ENCODE peak calls at places on chromosomes 2 and 18, in four cellular contexts. H is GM12878, N is heart left ventricle, O is stomach. R is an unnamed sample.

GRCh38 chr2:73293534-73294171 is at the start of gene EGR4:
- DNase-seq in H (peak), N (peak), O (peak), R (peak)

GRCh38 chr2:205959528-205959927 is 126.4 kb downstream of the INO80D start:
- DNase-seq in H (no peak), N (no peak), O (no peak), R (no peak)

GRCh38 chr18:39909706-39910105 is 2045.3 kb upstream of the PIK3C3 start:
- DNase-seq in H (no peak), N (no peak), O (no peak), R (no peak)

GRCh38 chr2:173830169-173830568 is 135.0 kb downstream of the SP3 start:
- DNase-seq in H (no peak), N (no peak), O (no peak), R (no peak)

GRCh38 chr2:17959833-17960232 is 81.4 kb downstream of the KCNS3 start:
- DNase-seq in H (no peak), N (no peak), O (no peak), R (no peak)

GRCh38 chr2:226979004-226979403 is 143.2 kb downstream of the RHBDD1 start:
- DNase-seq in H (no peak), N (no peak), O (no peak), R (no peak)

GRCh38 chr2:174577967-174578589 is 19.5 kb downstream of the WIPF1 start:
- DNase-seq in H (no peak), N (no peak), O (no peak), R (no peak)

GRCh38 chr2:241443486-241444223 is 64.7 kb downstream of the STK25 start:
- DNase-seq in H (peak), N (peak), O (peak), R (no peak)

GRCh38 chr18:52667388-52667787 is 327.4 kb downstream of the DCC start:
- DNase-seq in H (no peak), N (no peak), O (no peak), R (no peak)

GRCh38 chr2:102101097-102101843 is 41.3 kb upstream of the IL1R1 start:
- DNase-seq in H (no peak), N (no peak), O (no peak), R (no peak)

GRCh38 chr2:230795856-230796255 is 68.9 kb upstream of the ITM2C start:
- DNase-seq in H (no peak), N (no peak), O (no peak), R (no peak)

GRCh38 chr2:120861576-120862191 is 126.0 kb downstream of the GLI2 start:
- DNase-seq in H (no peak), N (no peak), O (no peak), R (no peak)

GRCh38 chr2:97868986-97869721 is 126.6 kb downstream of the TMEM131 start:
- DNase-seq in H (no peak), N (peak), O (no peak), R (peak)
- TF ChIP-seq POLR2A in H (no peak), N (peak), O (no peak), R (peak)

DNA sequence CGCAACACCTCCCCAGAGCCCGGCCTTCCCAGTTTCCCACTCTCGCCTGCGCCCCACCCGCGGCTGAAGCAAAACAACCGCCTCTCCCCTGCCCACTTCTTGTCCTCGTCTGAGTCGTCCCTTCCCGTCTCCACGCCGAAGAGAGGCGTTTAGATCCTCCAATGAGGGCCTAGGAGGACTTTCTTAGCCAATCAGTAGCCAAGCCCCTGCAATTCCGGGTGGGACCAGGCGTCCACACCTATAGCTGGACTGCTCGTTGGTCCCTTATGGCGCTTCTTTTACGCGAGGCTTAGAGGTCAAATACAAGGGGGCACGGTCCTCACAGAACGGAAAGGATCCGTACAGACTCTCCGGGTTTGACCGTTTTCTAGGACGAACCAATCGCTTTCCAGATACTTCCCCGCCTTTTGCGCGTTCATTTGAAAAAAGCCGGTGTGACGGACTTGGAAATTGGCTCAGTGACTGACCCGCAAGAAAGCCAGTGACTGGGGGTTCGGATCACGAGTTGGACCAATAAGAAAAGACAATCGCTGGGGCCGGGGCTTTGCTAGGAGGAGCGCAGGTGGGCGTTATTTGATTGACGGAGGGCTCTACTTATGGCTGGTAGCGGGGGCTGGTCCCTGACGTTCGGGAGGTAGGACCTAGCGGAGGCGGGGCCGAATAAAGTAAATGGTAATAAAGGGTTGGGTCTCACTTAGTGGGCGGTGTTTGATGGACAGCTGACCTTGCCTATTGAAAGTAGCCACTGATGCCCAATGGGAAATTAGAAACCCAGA is 579 bp upstream of the PPM1B start:
- DNase-seq in H (peak), N (peak), O (peak), R (peak)
- TF ChIP-seq POLR2A in H (peak), N (peak), O (no peak), R (peak)

GRCh38 chr2:144242311-144242710 is 277.6 kb downstream of the ZEB2 start:
- DNase-seq in H (no peak), N (no peak), O (no peak), R (no peak)

GRCh38 chr2:144239726-144240125 is 280.2 kb downstream of the ZEB2 start:
- DNase-seq in H (no peak), N (no peak), O (no peak), R (no peak)

GRCh38 chr2:144239306-144239705 is 280.6 kb downstream of the ZEB2 start:
- DNase-seq in H (no peak), N (no peak), O (no peak), R (no peak)

GRCh38 chr2:144241801-144242200 is 278.1 kb downstream of the ZEB2 start:
- DNase-seq in H (no peak), N (no peak), O (no peak), R (no peak)

GRCh38 chr2:144240656-144241339 is 279.1 kb downstream of the ZEB2 start:
- DNase-seq in H (peak), N (no peak), O (no peak), R (no peak)
- TF ChIP-seq POLR2A in H (no peak), N (no peak), O (no peak), R (no peak)

GRCh38 chr2:97662895-97663625 is 784 bp downstream of the ACTR1B start:
- DNase-seq in H (peak), N (peak), O (peak), R (peak)
- TF ChIP-seq POLR2A in H (peak), N (no peak), O (no peak), R (peak)

GRCh38 chr2:47194410-47194809 is 39.3 kb upstream of the STPG4 start:
- DNase-seq in H (no peak), N (no peak), O (no peak), R (no peak)

GRCh38 chr2:47193607-47194006 is 38.5 kb upstream of the STPG4 start:
- DNase-seq in H (no peak), N (no peak), O (no peak), R (no peak)

GRCh38 chr2:47187124-47187523 is 32.0 kb upstream of the STPG4 start:
- DNase-seq in H (no peak), N (no peak), O (no peak), R (no peak)

GRCh38 chr2:47190188-47190818 is 35.2 kb upstream of the STPG4 start:
- DNase-seq in H (no peak), N (no peak), O (no peak), R (no peak)

GRCh38 chr2:47189635-47190034 is 34.5 kb upstream of the STPG4 start:
- DNase-seq in H (no peak), N (no peak), O (no peak), R (no peak)
- TF ChIP-seq POLR2A in H (no peak), N (no peak), O (no peak), R (no peak)

DNA sequence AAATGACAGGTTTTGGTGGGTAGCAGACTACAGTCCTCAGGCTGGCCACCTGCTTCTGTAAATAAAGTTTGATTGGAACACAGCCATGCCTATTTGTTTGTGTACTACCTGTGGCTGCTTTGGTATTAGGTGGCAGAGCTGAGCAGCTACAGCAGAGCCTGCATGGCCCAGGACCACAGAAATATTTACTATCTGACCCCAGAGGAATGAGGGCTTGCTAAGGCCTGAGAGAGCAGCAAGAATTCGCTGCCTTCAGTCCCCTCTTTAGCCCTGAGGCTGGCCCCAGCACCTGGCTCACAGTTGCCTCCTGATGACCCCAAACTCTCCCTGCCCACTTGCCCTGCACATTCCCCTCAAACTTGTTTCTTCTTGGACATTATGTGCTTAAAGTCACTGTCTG is 32.5 kb downstream of the POLR1A start:
- DNase-seq in H (no peak), N (no peak), O (no peak), R (no peak)
- TF ChIP-seq POLR2A in H (no peak), N (no peak), O (no peak), R (no peak)

GRCh38 chr2:159905901-159906300 is 107.9 kb upstream of the CD302 start:
- DNase-seq in H (no peak), N (no peak), O (no peak), R (no peak)

GRCh38 chr2:159906315-159906714 is 108.3 kb upstream of the CD302 start:
- DNase-seq in H (no peak), N (no peak), O (no peak), R (no peak)

GRCh38 chr2:159904127-159904564 is 106.1 kb upstream of the CD302 start:
- DNase-seq in H (no peak), N (no peak), O (no peak), R (no peak)

GRCh38 chr2:159903404-159904126 is 105.6 kb upstream of the CD302 start:
- DNase-seq in H (no peak), N (peak), O (peak), R (no peak)

GRCh38 chr2:159904565-159905281 is 106.7 kb upstream of the CD302 start:
- DNase-seq in H (no peak), N (peak), O (peak), R (no peak)
- TF ChIP-seq POLR2A in H (peak), N (no peak), O (no peak), R (no peak)

DNA sequence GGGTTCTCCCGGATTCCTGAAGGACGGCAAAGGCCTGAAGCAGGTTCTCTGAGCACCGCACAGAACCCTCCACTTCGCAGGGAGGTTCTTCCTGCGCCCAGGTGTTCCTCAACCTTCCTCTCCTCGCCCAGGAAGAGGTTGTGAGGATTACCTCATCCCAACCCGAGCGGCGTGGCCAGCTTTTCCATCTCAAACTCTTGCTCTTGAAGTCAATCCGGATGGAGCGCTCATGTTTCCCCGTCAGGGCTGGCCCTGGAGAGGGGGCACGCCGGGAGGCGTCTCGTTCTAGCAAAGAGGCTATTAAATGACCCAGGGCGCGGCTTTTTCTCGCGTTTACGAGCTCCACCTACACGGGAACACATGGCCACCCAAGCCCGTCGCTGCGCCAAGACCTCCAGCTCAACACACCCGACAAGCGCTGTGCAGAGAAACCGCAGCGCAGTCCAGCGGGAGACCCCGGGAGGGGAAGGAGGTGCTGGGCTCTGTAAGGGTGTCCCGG is 565 bp upstream of the RAB10 start:
- DNase-seq in H (no peak), N (no peak), O (peak), R (peak)
- TF ChIP-seq POLR2A in H (no peak), N (no peak), O (no peak), R (peak)

GRCh38 chr2:149037851-149038250 is 648 bp upstream of the LYPD6B start:
- DNase-seq in H (no peak), N (no peak), O (peak), R (no peak)

GRCh38 chr2:149036507-149037293 is 1.8 kb upstream of the LYPD6B start:
- DNase-seq in H (no peak), N (no peak), O (no peak), R (no peak)

GRCh38 chr2:149039213-149039724 is 770 bp downstream of the LYPD6B start:
- DNase-seq in H (no peak), N (no peak), O (no peak), R (no peak)

GRCh38 chr2:149040451-149040850 is 2.0 kb downstream of the LYPD6B start:
- DNase-seq in H (no peak), N (no peak), O (no peak), R (no peak)

GRCh38 chr2:149038442-149039212 is at the start of gene LYPD6B:
- DNase-seq in H (no peak), N (no peak), O (peak), R (no peak)
- TF ChIP-seq POLR2A in H (peak), N (no peak), O (no peak), R (no peak)

R was measured in H54.